ENCODE peak calls at places on chromosomes 2 and 18, in five cellular contexts. E, U, P, X and H are unnamed samples.

GRCh38 chr2:187552381-187552780 is 1.9 kb downstream of the TFPI start:
- DNase-seq in E (no peak), U (no peak), P (no peak), X (no peak), H (no peak)

GRCh38 chr18:53698907-53699306 is 525.6 kb downstream of the MBD2 start:
- DNase-seq in E (peak), U (no peak), P (no peak), X (no peak), H (no peak)

GRCh38 chr2:48287971-48288370 is 242.0 kb upstream of the STON1 start:
- DNase-seq in E (no peak), U (no peak), P (no peak), X (no peak), H (no peak)

GRCh38 chr18:41917199-41917598 is 37.8 kb upstream of the PIK3C3 start:
- DNase-seq in E (no peak), U (no peak), P (no peak), X (no peak), H (no peak)

GRCh38 chr2:144541411-144541810 is 21.5 kb upstream of the ZEB2 start:
- DNase-seq in E (no peak), U (no peak), P (no peak), X (peak), H (no peak)

GRCh38 chr2:142880275-142880674 is 2.8 kb downstream of the KYNU start:
- DNase-seq in E (no peak), U (no peak), P (no peak), X (peak), H (no peak)

GRCh38 chr2:224038049-224038829 is 847 bp downstream of the SERPINE2 start:
- DNase-seq in E (no peak), U (peak), P (no peak), X (peak), H (peak)

GRCh38 chr2:119106301-119106897 is 52.2 kb downstream of the C1QL2 start:
- DNase-seq in E (peak), U (no peak), P (no peak), X (peak), H (no peak)

GRCh38 chr2:129735576-129735975 is 243.9 kb upstream of the RAB6C start:
- DNase-seq in E (no peak), U (no peak), P (no peak), X (no peak), H (no peak)

GRCh38 chr2:138269726-138270125 is 231.8 kb upstream of the SPOPL start:
- DNase-seq in E (no peak), U (no peak), P (no peak), X (peak), H (no peak)

GRCh38 chr2:164220250-164220649 is 401.0 kb downstream of the GRB14 start:
- DNase-seq in E (no peak), U (no peak), P (no peak), X (no peak), H (no peak)

GRCh38 chr2:3169106-3169870 is 208.3 kb downstream of the EIPR1 start:
- DNase-seq in E (no peak), U (no peak), P (no peak), X (peak), H (peak)

GRCh38 chr2:239106314-239106908 is 258.5 kb downstream of the TWIST2 start:
- DNase-seq in E (peak), U (peak), P (no peak), X (peak), H (peak)

GRCh38 chr2:158845869-158846268 is 50.8 kb downstream of the DAPL1 start:
- DNase-seq in E (no peak), U (no peak), P (no peak), X (no peak), H (no peak)

GRCh38 chr2:45814528-45814927 is 163.1 kb downstream of the PRKCE start:
- DNase-seq in E (no peak), U (peak), P (no peak), X (no peak), H (no peak)

GRCh38 chr18:48929951-48930713 is 20.6 kb downstream of the SMAD7 start:
- DNase-seq in E (peak), U (no peak), P (no peak), X (peak), H (no peak)
- TF ChIP-seq POLR2A in E (no peak), U (no peak), P (no peak), X (peak), H (no peak)

GRCh38 chr18:5434425-5434824 is 109.4 kb downstream of the EPB41L3 start:
- DNase-seq in E (no peak), U (no peak), P (no peak), X (peak), H (no peak)

GRCh38 chr18:5430131-5430530 is 113.7 kb downstream of the EPB41L3 start:
- DNase-seq in E (no peak), U (no peak), P (no peak), X (no peak), H (no peak)

GRCh38 chr18:5431836-5432575 is 111.8 kb downstream of the EPB41L3 start:
- DNase-seq in E (no peak), U (no peak), P (no peak), X (no peak), H (no peak)
- TF ChIP-seq POLR2A in E (no peak), U (no peak), P (no peak), X (no peak), H (no peak)

DNA sequence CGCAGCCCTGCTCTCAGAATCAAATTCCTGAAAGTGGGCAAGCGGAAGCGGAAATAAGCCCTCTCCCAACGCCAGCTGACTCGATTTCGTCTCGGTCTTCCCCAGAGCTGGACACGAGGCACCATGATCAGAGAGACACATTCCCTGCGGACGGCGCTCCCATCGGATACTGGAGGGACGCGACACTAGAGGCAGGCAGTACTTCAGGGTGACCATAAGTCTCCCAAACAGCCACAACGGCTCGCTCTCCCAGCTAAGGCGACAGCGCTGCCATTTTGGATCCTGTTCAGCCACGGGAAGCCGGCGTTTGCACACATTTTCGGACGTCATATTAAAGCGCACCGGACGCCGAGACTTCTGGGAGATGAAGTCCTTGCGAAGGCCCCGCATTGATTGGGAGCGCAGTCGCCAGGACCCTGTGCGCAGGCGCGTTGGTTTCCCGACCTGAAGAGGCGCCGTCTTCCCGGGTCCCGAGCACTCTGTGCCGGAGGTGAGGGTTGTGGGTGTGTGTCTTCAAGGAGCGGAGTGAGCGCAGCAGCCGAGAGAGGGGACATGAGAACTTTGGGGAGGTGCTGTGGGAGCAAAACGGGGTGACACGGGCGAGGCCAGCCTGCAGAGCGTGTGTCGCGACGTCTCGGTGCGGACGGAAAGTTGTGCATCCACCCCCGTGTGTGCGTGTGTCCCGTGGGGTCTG is at the start of gene ZNF2:
- DNase-seq in E (peak), U (peak), P (peak), X (peak), H (peak)
- TF ChIP-seq POLR2A in E (peak), U (peak), P (peak), X (peak), H (peak)

DNA sequence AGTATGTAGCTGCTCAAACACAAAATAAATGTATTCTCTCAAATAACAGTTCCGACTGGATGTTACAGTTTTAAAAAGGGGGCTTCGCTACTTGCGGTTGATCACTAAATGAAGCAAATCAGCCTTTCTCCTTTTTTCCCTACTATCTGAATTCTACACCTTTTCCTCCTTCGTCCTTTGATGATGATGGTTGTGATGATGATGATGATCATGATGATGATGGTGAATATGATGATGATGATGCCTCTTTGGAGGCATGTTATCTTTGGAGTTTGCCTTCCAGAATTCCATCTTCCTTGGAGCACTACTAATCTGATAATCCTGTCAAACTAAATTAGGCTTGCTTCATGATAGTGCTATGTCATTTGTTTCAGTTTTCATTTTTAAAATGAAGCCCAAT is 1073.3 kb downstream of the SOCS6 start:
- DNase-seq in E (no peak), U (no peak), P (no peak), X (no peak), H (no peak)
- TF ChIP-seq POLR2A in E (no peak), U (no peak), P (no peak), X (no peak), H (no peak)

GRCh38 chr2:11685906-11686470 is 16.0 kb upstream of the NTSR2 start:
- DNase-seq in E (no peak), U (no peak), P (no peak), X (no peak), H (no peak)
- TF ChIP-seq POLR2A in E (no peak), U (no peak), P (no peak), X (no peak), H (no peak)

DNA sequence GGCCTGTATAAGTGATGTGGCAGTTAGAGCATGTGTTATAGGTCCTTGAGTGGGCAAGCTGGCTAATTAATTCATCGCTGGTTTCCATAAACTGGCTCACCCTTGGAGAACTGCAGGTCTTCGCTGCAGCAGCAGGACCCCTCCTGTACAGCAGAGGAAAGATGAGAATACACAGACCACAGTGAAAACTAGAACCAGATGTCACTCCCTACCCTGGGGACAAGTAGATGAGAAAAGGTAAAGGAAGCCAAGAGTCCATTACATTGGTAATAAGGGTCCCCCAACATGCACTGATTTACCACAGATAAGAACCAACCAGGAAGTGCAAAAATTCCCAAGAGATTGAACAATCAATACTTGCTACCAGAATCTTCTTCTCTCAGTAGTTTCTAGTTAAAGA is 415.6 kb upstream of the LYPD1 start:
- DNase-seq in E (no peak), U (no peak), P (no peak), X (no peak), H (no peak)
- TF ChIP-seq POLR2A in E (no peak), U (no peak), P (no peak), X (no peak), H (no peak)

DNA sequence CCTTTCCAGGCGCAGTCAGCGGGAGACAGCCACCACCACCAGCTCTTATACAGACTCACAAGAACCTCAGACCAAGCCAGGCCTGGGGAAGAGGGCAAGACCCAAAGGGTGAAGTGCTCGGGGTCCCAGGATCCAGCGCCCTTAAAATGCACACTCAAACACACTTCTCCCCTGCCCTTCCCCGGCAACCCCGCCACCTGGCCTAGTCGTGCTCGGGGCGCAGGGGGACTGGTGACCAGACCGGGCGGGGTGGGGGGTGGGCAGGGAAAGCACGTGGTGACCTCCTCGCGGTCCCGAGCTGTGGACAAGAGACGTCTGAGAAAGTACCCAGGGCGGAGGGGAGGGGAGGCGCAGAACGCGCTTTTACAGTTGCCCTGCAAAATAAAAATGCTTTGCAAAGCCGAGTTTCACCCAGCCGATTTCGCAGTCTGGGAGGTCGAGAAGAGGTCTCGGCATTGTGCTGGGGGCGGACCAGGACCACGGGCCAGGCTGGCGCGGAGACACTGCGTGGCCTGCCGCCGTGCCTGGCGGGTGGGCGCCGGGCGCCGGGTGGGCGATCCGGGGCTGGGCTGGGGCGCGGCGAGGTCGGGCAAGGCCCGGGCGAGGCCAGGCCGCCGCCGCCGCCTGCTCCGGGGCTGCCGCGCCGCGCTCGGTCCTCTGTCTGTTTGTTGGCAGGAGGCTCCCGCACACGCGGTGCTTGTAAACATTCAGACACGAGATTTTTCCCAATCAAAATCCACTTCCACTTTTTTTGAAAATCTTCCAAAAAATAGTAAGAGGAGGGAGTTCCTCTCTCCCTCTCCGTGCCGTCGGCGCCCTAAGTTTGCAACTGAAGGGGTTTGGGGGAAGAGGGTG is 2.0 kb downstream of the BCL11A start:
- DNase-seq in E (peak), U (no peak), P (peak), X (no peak), H (no peak)
- TF ChIP-seq POLR2A in E (no peak), U (no peak), P (no peak), X (no peak), H (no peak)

DNA sequence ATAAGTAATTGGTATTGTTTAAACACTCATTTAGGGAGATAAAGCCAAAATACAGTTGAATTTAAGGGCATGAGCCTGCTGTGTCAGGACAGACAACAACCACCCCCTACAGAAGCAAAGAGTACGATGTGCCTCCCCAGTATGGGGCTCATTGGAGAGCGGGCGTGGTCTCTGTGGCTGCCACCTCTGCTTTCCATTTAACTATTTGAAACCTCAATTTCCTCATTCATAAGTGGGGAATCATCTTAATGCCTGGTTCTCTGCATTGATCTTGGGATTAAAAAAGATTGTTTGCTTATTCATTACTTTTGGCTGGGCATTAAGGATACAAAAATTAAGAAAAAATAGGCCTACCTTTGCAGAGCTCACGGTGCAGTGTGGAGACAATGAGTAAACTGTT is 21.4 kb downstream of the KCNS3 start:
- DNase-seq in E (no peak), U (no peak), P (no peak), X (no peak), H (no peak)
- TF ChIP-seq POLR2A in E (no peak), U (no peak), P (no peak), X (no peak), H (no peak)

DNA sequence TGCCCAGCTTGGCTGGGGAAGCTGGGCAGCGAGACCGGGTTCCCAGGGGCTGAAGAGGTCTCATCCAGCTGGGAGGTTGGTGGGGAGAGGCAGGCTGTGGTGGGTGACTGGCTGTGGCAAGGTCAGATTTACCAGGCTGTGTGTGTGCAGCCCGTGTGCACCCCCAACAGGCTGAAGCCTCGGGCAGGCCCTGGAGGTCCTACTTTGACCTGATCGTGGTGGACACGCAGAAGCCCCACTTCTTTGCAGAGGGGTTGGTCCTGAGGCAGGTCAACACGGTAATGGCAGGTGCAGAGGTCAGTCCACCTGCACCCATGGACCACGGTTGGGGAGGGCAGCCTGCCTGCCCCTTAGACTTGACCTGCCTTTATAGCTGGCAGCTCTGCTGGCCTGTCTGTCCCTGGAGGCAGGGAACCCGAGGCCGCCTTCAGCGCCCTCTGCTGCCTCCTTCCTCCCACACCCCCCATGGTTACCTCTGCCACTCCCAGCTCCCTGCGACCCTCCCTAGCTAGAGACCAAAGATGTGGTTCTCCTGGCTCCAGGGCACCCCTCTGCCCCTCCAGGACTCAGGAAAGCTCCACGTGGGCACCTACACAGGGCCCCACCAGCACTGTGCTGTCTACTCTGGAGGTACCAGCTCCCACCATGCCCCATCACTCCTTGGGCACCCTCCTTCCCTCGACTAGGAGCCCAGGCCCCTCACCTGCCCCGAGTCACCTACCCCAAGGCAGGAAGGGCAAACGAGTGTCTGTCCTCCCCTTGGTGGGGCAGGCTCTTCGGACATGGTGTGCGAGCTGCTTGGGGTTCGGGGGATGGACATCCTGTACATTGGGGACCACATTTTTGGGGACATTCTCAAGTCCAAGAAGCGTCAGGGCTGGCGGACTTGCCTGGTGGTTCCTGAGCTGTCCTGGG is 4.0 kb downstream of the NT5DC4 start:
- DNase-seq in E (no peak), U (no peak), P (no peak), X (no peak), H (peak)
- TF ChIP-seq POLR2A in E (no peak), U (no peak), P (no peak), X (no peak), H (no peak)